ENCODE peak calls at places on chromosome 22, in nine cellular contexts. One of them, this sample, is unnamed.
A peak's percentile ranks its signal among the peaks of the same experiment; 100 is the strongest.

GRCh38 chr22:23657712-23658111 is 25.6 kb upstream of the DRICH1 start:
- DNase-seq in GOT3: no peak
- DNase-seq in cardiac fibroblast: peak; percentile 6
- DNase-seq in nucleus accumbens: no peak
- DNase-seq in NCI-H1048: no peak
- DNase-seq in NCI-H1105: no peak
- DNase-seq in HT-29: no peak
- DNase-seq in M059J: no peak
- DNase-seq in A673: no peak
- DNase-seq in this sample: no peak

GRCh38 chr22:33274941-33275443 is 216.8 kb upstream of the SYN3 start:
- DNase-seq in A673: no peak
- DNase-seq in HT-29: no peak
- DNase-seq in NCI-H1105: no peak
- DNase-seq in nucleus accumbens: no peak
- DNase-seq in cardiac fibroblast: no peak
- DNase-seq in GOT3: no peak
- DNase-seq in M059J: no peak
- DNase-seq in NCI-H1048: no peak
- DNase-seq in this sample: no peak

GRCh38 chr22:43088616-43088978 is 594 bp downstream of the TTLL1 start:
- DNase-seq in cardiac fibroblast: no peak
- DNase-seq in NCI-H1048: no peak
- DNase-seq in NCI-H1105: no peak
- DNase-seq in M059J: peak; percentile 21
- DNase-seq in GOT3: no peak
- DNase-seq in A673: no peak
- DNase-seq in HT-29: no peak
- DNase-seq in nucleus accumbens: no peak
- DNase-seq in this sample: no peak

GRCh38 chr22:17307566-17307965 is 61.7 kb upstream of the CECR2 start:
- DNase-seq in nucleus accumbens: no peak
- DNase-seq in A673: no peak
- DNase-seq in GOT3: no peak
- DNase-seq in cardiac fibroblast: no peak
- DNase-seq in M059J: no peak
- DNase-seq in NCI-H1105: no peak
- DNase-seq in HT-29: no peak
- DNase-seq in NCI-H1048: no peak
- DNase-seq in this sample: no peak

GRCh38 chr22:37176464-37177061 is 11.5 kb downstream of the C1QTNF6 start:
- DNase-seq in HT-29: peak; percentile 34
- DNase-seq in A673: no peak
- DNase-seq in M059J: no peak
- DNase-seq in cardiac fibroblast: peak; percentile 89
- DNase-seq in GOT3: no peak
- DNase-seq in NCI-H1048: no peak
- DNase-seq in NCI-H1105: no peak
- DNase-seq in nucleus accumbens: no peak
- DNase-seq in this sample: peak; percentile 69

GRCh38 chr22:37303821-37304274 is 21.5 kb downstream of the CYTH4 start:
- DNase-seq in GOT3: no peak
- DNase-seq in M059J: peak; percentile 91
- DNase-seq in NCI-H1048: no peak
- DNase-seq in HT-29: no peak
- DNase-seq in A673: no peak
- DNase-seq in nucleus accumbens: no peak
- DNase-seq in cardiac fibroblast: peak; percentile 82
- DNase-seq in NCI-H1105: no peak
- DNase-seq in this sample: no peak

GRCh38 chr22:24271406-24271760 is 752 bp downstream of the SPECC1L start:
- DNase-seq in GOT3: no peak
- DNase-seq in HT-29: peak; percentile 17
- DNase-seq in cardiac fibroblast: peak; percentile 29
- DNase-seq in M059J: peak; percentile 11
- DNase-seq in NCI-H1048: no peak
- DNase-seq in nucleus accumbens: no peak
- DNase-seq in A673: no peak
- DNase-seq in NCI-H1105: no peak
- DNase-seq in this sample: no peak

GRCh38 chr22:43828711-43829447 is 16.8 kb upstream of the EFCAB6 start:
- DNase-seq in GOT3: no peak
- DNase-seq in M059J: no peak
- DNase-seq in nucleus accumbens: peak; percentile 25
- DNase-seq in HT-29: no peak
- DNase-seq in cardiac fibroblast: peak; percentile 76
- DNase-seq in A673: peak; percentile 18
- DNase-seq in NCI-H1105: no peak
- DNase-seq in NCI-H1048: no peak
- DNase-seq in this sample: peak; percentile 69

GRCh38 chr22:43109921-43110443 is 568 bp upstream of the BIK start:
- DNase-seq in NCI-H1048: no peak
- DNase-seq in HT-29: no peak
- DNase-seq in M059J: no peak
- DNase-seq in nucleus accumbens: no peak
- DNase-seq in A673: no peak
- DNase-seq in cardiac fibroblast: no peak
- DNase-seq in NCI-H1105: no peak
- DNase-seq in GOT3: peak; percentile 96
- DNase-seq in this sample: no peak

GRCh38 chr22:44880588-44881245 is 128.3 kb downstream of the ARHGAP8 start:
- DNase-seq in NCI-H1105: no peak
- DNase-seq in HT-29: no peak
- DNase-seq in A673: no peak
- DNase-seq in GOT3: no peak
- DNase-seq in nucleus accumbens: no peak
- DNase-seq in M059J: no peak
- DNase-seq in cardiac fibroblast: no peak
- DNase-seq in NCI-H1048: no peak
- DNase-seq in this sample: no peak

GRCh38 chr22:49936018-49936972 is 17.9 kb downstream of the CRELD2 start:
- DNase-seq in NCI-H1105: peak; percentile 12
- DNase-seq in A673: peak; percentile 90
- DNase-seq in GOT3: peak; percentile 38
- DNase-seq in cardiac fibroblast: peak; percentile 97
- DNase-seq in nucleus accumbens: peak; percentile 55
- DNase-seq in NCI-H1048: no peak
- DNase-seq in M059J: peak; percentile 91
- DNase-seq in HT-29: peak; percentile 37
- DNase-seq in this sample: peak; percentile 82